ENCODE peak calls at places on chromosomes 3 and 15, in seven cellular contexts. N is EL; I is mesendoderm; L is CD4-positive, alpha-beta memory T cell; X is AG04449; J is NCI-H1930; Z is cardiac fibroblast. H is an unnamed sample.

GRCh38 chr3:33975463-33975862 is 177.0 kb downstream of the PDCD6IP start:
- DNase-seq in N (no peak), I (no peak), L (no peak), X (no peak), J (no peak), Z (no peak), H (no peak)

GRCh38 chr3:178444416-178444815 is 91.8 kb upstream of the KCNMB2 start:
- DNase-seq in N (no peak), I (no peak), L (no peak), X (no peak), J (no peak), Z (no peak), H (no peak)

GRCh38 chr3:21216598-21216997 is 534.4 kb downstream of the ZNF385D start:
- DNase-seq in N (peak), I (peak), L (no peak), X (no peak), J (no peak), Z (peak), H (no peak)

GRCh38 chr3:18679226-18679625 is 254.1 kb upstream of the SATB1 start:
- DNase-seq in N (no peak), I (no peak), L (peak), X (no peak), J (no peak), Z (no peak), H (no peak)

GRCh38 chr15:59349715-59350420 is 22.8 kb downstream of the MYO1E start:
- DNase-seq in N (peak), I (peak), L (no peak), X (peak), J (no peak), Z (peak), H (no peak)

GRCh38 chr3:14253022-14253761 is 74.6 kb downstream of the LSM3 start:
- DNase-seq in N (peak), I (no peak), L (no peak), X (no peak), J (no peak), Z (peak), H (no peak)

GRCh38 chr3:50221413-50222168 is 14.4 kb upstream of the GNAI2 start:
- DNase-seq in N (no peak), I (peak), L (no peak), X (no peak), J (no peak), Z (no peak), H (no peak)

GRCh38 chr3:73379465-73379864 is 245.3 kb downstream of the PDZRN3 start:
- DNase-seq in N (no peak), I (no peak), L (no peak), X (no peak), J (no peak), Z (peak), H (no peak)

GRCh38 chr3:157294953-157295352 is 135.0 kb upstream of the CCNL1 start:
- DNase-seq in N (no peak), I (no peak), L (no peak), X (no peak), J (no peak), Z (no peak), H (no peak)

GRCh38 chr15:81950841-81951414 is 94.9 kb downstream of the MEX3B start:
- DNase-seq in N (no peak), I (peak), L (no peak), X (no peak), J (no peak), Z (peak), H (no peak)

GRCh38 chr3:93994056-93994455 is 14.1 kb downstream of the ARL13B start:
- DNase-seq in N (peak), I (no peak), L (no peak), X (no peak), J (no peak), Z (peak), H (no peak)

GRCh38 chr3:196060834-196061233 is 21.1 kb downstream of the TFRC start:
- DNase-seq in N (no peak), I (no peak), L (no peak), X (no peak), J (no peak), Z (no peak), H (no peak)

GRCh38 chr15:66842710-66843441 is 140.8 kb downstream of the SMAD6 start:
- DNase-seq in N (peak), I (peak), L (peak), X (no peak), J (no peak), Z (peak), H (no peak)

GRCh38 chr3:39264053-39264452 is 15.8 kb downstream of the CX3CR1 start:
- DNase-seq in N (no peak), I (no peak), L (no peak), X (no peak), J (no peak), Z (no peak), H (no peak)

GRCh38 chr3:107431048-107431297 is 53.7 kb downstream of the CCDC54 start:
- DNase-seq in N (peak), I (no peak), L (peak), X (no peak), J (no peak), Z (no peak), H (no peak)

GRCh38 chr3:22542311-22542710 is 660.8 kb upstream of the UBE2E2 start:
- DNase-seq in N (peak), I (peak), L (no peak), X (no peak), J (no peak), Z (peak), H (no peak)

GRCh38 chr15:93033434-93034045 is 55.5 kb downstream of the RGMA start:
- DNase-seq in N (no peak), I (no peak), L (no peak), X (no peak), J (no peak), Z (no peak), H (no peak)

GRCh38 chr3:134362221-134362620 is 12.0 kb downstream of the AMOTL2 start:
- DNase-seq in N (no peak), I (no peak), L (no peak), X (no peak), J (no peak), Z (no peak), H (no peak)

GRCh38 chr3:4495294-4496110 is 2.4 kb downstream of the ITPR1 start:
- DNase-seq in N (no peak), I (no peak), L (no peak), X (no peak), J (no peak), Z (peak), H (no peak)

GRCh38 chr3:40780801-40781406 is 256.1 kb downstream of the ZNF621 start:
- DNase-seq in N (peak), I (no peak), L (no peak), X (no peak), J (no peak), Z (peak), H (no peak)